ENCODE peak calls at places on chromosomes 11 and 22, in eight cellular contexts. S, P, N, T, I, F, E and J are unnamed samples.

GRCh38 chr11:126317681-126318641 is 14.1 kb downstream of the DCPS start:
- DNase-seq in S (no peak), P (no peak), N (no peak), T (no peak), I (no peak), F (no peak), E (no peak), J (no peak)

GRCh38 chr11:78099671-78100070 is 20.0 kb upstream of the NDUFC2 start:
- DNase-seq in S (no peak), P (no peak), N (no peak), T (no peak), I (no peak), F (no peak), E (no peak), J (no peak)

GRCh38 chr11:2944953-2945756 is 15.9 kb upstream of the PHLDA2 start:
- DNase-seq in S (no peak), P (no peak), N (no peak), T (no peak), I (no peak), F (no peak), E (no peak), J (peak)

GRCh38 chr11:46380340-46381045 is 976 bp upstream of the MDK start:
- DNase-seq in S (no peak), P (peak), N (peak), T (peak), I (peak), F (no peak), E (no peak), J (peak)

GRCh38 chr11:130858215-130858614 is 58.1 kb downstream of the SNX19 start:
- DNase-seq in S (no peak), P (peak), N (no peak), T (no peak), I (no peak), F (no peak), E (no peak), J (no peak)

GRCh38 chr11:820655-821512 is 2.2 kb downstream of the PNPLA2 start:
- DNase-seq in S (no peak), P (peak), N (no peak), T (no peak), I (no peak), F (no peak), E (no peak), J (no peak)

GRCh38 chr11:7577883-7578242 is 64.1 kb downstream of the PPFIBP2 start:
- DNase-seq in S (no peak), P (peak), N (no peak), T (no peak), I (no peak), F (no peak), E (no peak), J (no peak)

GRCh38 chr11:130050272-130050671 is 19.4 kb upstream of the APLP2 start:
- DNase-seq in S (no peak), P (no peak), N (no peak), T (no peak), I (no peak), F (no peak), E (no peak), J (no peak)

GRCh38 chr11:134592391-134592990 is 180.4 kb upstream of the B3GAT1 start:
- DNase-seq in S (no peak), P (no peak), N (no peak), T (peak), I (peak), F (peak), E (peak), J (peak)

GRCh38 chr11:112805658-112806057 is 155.6 kb upstream of the NCAM1 start:
- DNase-seq in S (no peak), P (no peak), N (no peak), T (no peak), I (no peak), F (no peak), E (no peak), J (no peak)

GRCh38 chr11:30760341-30760740 is 174.2 kb upstream of the MPPED2 start:
- DNase-seq in S (no peak), P (no peak), N (no peak), T (no peak), I (no peak), F (no peak), E (no peak), J (no peak)

GRCh38 chr11:34749666-34750659 is 129.1 kb downstream of the EHF start:
- DNase-seq in S (no peak), P (peak), N (no peak), T (no peak), I (no peak), F (no peak), E (no peak), J (no peak)

GRCh38 chr22:17484608-17485007 is 78.7 kb upstream of the SLC25A18 start:
- DNase-seq in S (no peak), P (no peak), N (no peak), T (no peak), I (no peak), F (no peak), E (no peak), J (no peak)

GRCh38 chr11:75166791-75167190 is 15.9 kb downstream of the SLCO2B1 start:
- DNase-seq in S (no peak), P (no peak), N (no peak), T (no peak), I (no peak), F (no peak), E (no peak), J (no peak)

GRCh38 chr22:22772396-22772795 is 115.2 kb upstream of the IGLL5 start:
- DNase-seq in S (no peak), P (no peak), N (no peak), T (no peak), I (no peak), F (no peak), E (no peak), J (no peak)

GRCh38 chr11:76667271-76667818 is 3.2 kb downstream of the LRRC32 start:
- DNase-seq in S (no peak), P (no peak), N (no peak), T (no peak), I (no peak), F (no peak), E (no peak), J (no peak)

GRCh38 chr22:42964994-42965699 is 49.8 kb downstream of the PACSIN2 start:
- DNase-seq in S (no peak), P (peak), N (peak), T (no peak), I (peak), F (no peak), E (no peak), J (peak)

GRCh38 chr22:21778705-21779363 is 43.2 kb upstream of the YPEL1 start:
- DNase-seq in S (no peak), P (no peak), N (no peak), T (no peak), I (no peak), F (no peak), E (no peak), J (no peak)

GRCh38 chr11:93494341-93494740 is 48.9 kb downstream of the SMCO4 start:
- DNase-seq in S (no peak), P (no peak), N (no peak), T (no peak), I (no peak), F (no peak), E (no peak), J (no peak)

GRCh38 chr11:12175694-12176241 is 65.4 kb downstream of the MICAL2 start:
- DNase-seq in S (no peak), P (peak), N (no peak), T (no peak), I (no peak), F (peak), E (no peak), J (no peak)

GRCh38 chr11:111308140-111308539 is 9.8 kb downstream of the POU2AF3 start:
- DNase-seq in S (no peak), P (no peak), N (no peak), T (no peak), I (no peak), F (no peak), E (no peak), J (no peak)

GRCh38 chr11:46222485-46223251 is 54.8 kb upstream of the CREB3L1 start:
- DNase-seq in S (no peak), P (no peak), N (no peak), T (no peak), I (no peak), F (no peak), E (no peak), J (no peak)

GRCh38 chr22:35135165-35135564 is 69.2 kb downstream of the ISX start:
- DNase-seq in S (no peak), P (no peak), N (no peak), T (no peak), I (no peak), F (no peak), E (no peak), J (no peak)

GRCh38 chr22:35138521-35138920 is 72.6 kb downstream of the ISX start:
- DNase-seq in S (no peak), P (no peak), N (no peak), T (no peak), I (no peak), F (no peak), E (no peak), J (no peak)

DNA sequence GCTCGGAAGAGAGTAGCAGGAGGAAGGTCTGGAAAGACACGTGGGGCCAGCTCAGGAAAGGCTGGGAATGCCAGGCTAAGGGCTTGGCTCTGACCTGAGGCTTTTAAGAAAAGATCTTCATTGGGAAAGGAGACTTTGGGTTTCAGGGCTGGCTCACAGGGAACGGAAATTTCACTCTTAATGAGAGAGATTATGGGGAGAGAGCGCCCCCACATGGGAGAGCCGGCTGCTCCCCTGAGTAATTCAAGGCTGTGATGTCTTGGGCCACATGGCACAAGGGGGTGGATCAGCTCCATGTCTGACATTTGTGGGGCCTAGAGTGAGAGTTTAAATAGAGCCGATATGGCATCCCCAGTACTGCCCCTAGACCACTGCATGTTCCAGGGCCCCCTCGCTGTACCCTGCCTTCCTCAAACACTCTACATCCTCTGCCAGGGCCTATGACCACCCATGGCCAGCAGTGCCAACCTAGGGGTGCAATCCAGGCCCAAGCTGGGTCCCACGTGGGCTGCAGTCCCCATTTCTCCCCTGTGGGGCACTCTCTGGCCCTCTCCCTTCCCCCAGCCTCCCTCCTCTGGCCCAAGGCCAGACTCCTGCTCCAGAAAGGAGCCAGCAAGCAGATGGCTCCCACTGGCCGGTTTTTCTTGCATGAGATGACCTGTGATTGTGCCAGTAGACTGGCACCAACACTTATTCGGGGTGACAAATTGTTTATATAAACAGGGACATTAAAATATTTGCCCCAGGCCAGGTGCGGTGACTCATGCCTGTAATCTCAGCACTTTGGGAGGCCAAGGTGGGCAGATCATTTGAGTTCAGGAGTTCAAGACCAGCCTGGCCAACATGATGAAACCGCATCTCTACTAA is 75.2 kb downstream of the ISX start:
- DNase-seq in S (no peak), P (peak), N (peak), T (peak), I (peak), F (no peak), E (no peak), J (peak)
- TF ChIP-seq CTCF in S (peak), P (peak), N (peak), T (peak), I (peak), F (peak), E (no peak), J (peak)

GRCh38 chr11:100827934-100828661 is 141.0 kb downstream of the ARHGAP42 start:
- DNase-seq in S (no peak), P (peak), N (no peak), T (no peak), I (peak), F (no peak), E (no peak), J (peak)
- TF ChIP-seq CTCF in S (peak), P (peak), N (peak), T (no peak), I (no peak), F (peak), E (no peak), J (peak)

GRCh38 chr11:36818410-36818809 is 220.4 kb upstream of the RAG2 start:
- DNase-seq in S (no peak), P (no peak), N (no peak), T (peak), I (peak), F (no peak), E (no peak), J (peak)
- TF ChIP-seq CTCF in S (peak), P (peak), N (peak), T (peak), I (peak), F (peak), E (no peak), J (peak)

GRCh38 chr22:37139762-37140161 is 10.0 kb downstream of the IL2RB start:
- DNase-seq in S (no peak), P (no peak), N (no peak), T (no peak), I (no peak), F (no peak), E (no peak), J (no peak)
- TF ChIP-seq CTCF in S (no peak), P (no peak), N (no peak), T (no peak), I (no peak), F (no peak), E (no peak), J (no peak)